ENCODE peak calls at places on chromosomes 6 and 20, in nine cellular contexts. Z, O, K, A, F, E, H, Y and B are unnamed samples.

GRCh38 chr6:154432533-154433476 is 76.2 kb upstream of the IPCEF1 start:
- DNase-seq in Z (no peak), Y (no peak), H (no peak), F (no peak), E (no peak), A (no peak), O (no peak), K (peak; percentile 34), B (no peak)

GRCh38 chr6:71228461-71229041 is 60.1 kb upstream of the OGFRL1 start:
- DNase-seq in A (no peak), Y (no peak), O (no peak), Z (no peak), K (no peak), E (no peak), H (no peak), F (no peak), B (no peak)

GRCh38 chr6:141321486-141322347 is 811.0 kb upstream of the GJE1 start:
- DNase-seq in E (no peak), Z (no peak), K (no peak), O (no peak), Y (no peak), A (no peak), F (peak; percentile 19), H (no peak), B (no peak)

GRCh38 chr20:47392721-47393073 is 36.2 kb upstream of the ZMYND8 start:
- DNase-seq in K (no peak), F (no peak), A (no peak), H (no peak), O (no peak), Y (no peak), E (no peak), Z (no peak), B (peak; percentile 83)

GRCh38 chr6:141203902-141204575 is 928.7 kb upstream of the GJE1 start:
- DNase-seq in E (no peak), A (no peak), H (no peak), Z (no peak), O (no peak), Y (no peak), K (no peak), F (no peak), B (no peak)

GRCh38 chr6:21594427-21595264 is 1.1 kb downstream of the SOX4 start:
- DNase-seq in Z (no peak), F (peak; percentile 68), O (peak; percentile 70), K (peak; percentile 57), A (peak; percentile 76), H (peak; percentile 67), E (no peak), Y (peak; percentile 59), B (no peak)

GRCh38 chr6:72657391-72657790 is 35.5 kb downstream of the KCNQ5 start:
- DNase-seq in H (no peak), K (no peak), E (no peak), Z (no peak), F (no peak), A (no peak), Y (no peak), O (no peak), B (no peak)

GRCh38 chr6:88105741-88106340 is 58.2 kb downstream of the SPACA1 start:
- DNase-seq in H (no peak), E (no peak), O (no peak), F (no peak), A (no peak), Y (no peak), Z (no peak), K (no peak), B (no peak)

GRCh38 chr20:4025679-4026078 is 10.3 kb upstream of the RNF24 start:
- DNase-seq in K (no peak), E (no peak), Z (no peak), F (no peak), O (no peak), A (no peak), Y (no peak), H (no peak), B (no peak)

GRCh38 chr6:164502838-164503237 is 806.6 kb downstream of the C6orf118 start:
- DNase-seq in H (no peak), Y (no peak), F (no peak), K (no peak), O (no peak), A (no peak), E (no peak), Z (no peak), B (no peak)

GRCh38 chr6:34056301-34056700 is 89.6 kb downstream of the GRM4 start:
- DNase-seq in Z (peak; percentile 96), Y (peak; percentile 72), K (peak; percentile 56), O (peak; percentile 75), E (no peak), F (peak; percentile 85), H (peak; percentile 74), A (no peak), B (no peak)

GRCh38 chr6:106146852-106147351 is 60.8 kb downstream of the PRDM1 start:
- DNase-seq in Y (no peak), O (no peak), F (no peak), A (no peak), K (no peak), Z (no peak), E (no peak), H (no peak), B (no peak)

GRCh38 chr20:10314198-10314597 is 95.6 kb downstream of the SNAP25 start:
- DNase-seq in Z (no peak), E (no peak), K (no peak), A (peak; percentile 58), F (peak; percentile 21), O (no peak), Y (no peak), H (no peak), B (no peak)

GRCh38 chr20:38208088-38208487 is 43.0 kb upstream of the TGM2 start:
- DNase-seq in A (no peak), K (no peak), H (no peak), Y (no peak), Z (no peak), E (no peak), F (no peak), O (no peak), B (no peak)

GRCh38 chr6:158619922-158620801 is 24.4 kb downstream of the DYNLT1 start:
- DNase-seq in F (no peak), Z (no peak), A (no peak), K (no peak), Y (peak; percentile 26), H (no peak), E (no peak), O (no peak), B (no peak)

GRCh38 chr6:2940010-2940850 is 31.1 kb downstream of the SERPINB6 start:
- DNase-seq in Y (peak; percentile 25), H (no peak), Z (no peak), O (no peak), E (no peak), A (no peak), F (no peak), K (no peak), B (no peak)

GRCh38 chr20:36454664-36455427 is 86.5 kb upstream of the MYL9 start:
- DNase-seq in A (peak; percentile 72), E (no peak), H (no peak), F (peak; percentile 54), K (peak; percentile 49), Z (peak; percentile 57), O (peak; percentile 56), Y (peak; percentile 45), B (no peak)

GRCh38 chr6:148416309-148416965 is 73.8 kb downstream of the SASH1 start:
- DNase-seq in O (no peak), H (no peak), F (no peak), K (no peak), Y (no peak), A (no peak), E (no peak), Z (no peak), B (no peak)
- H3K27ac ChIP-seq in O (no peak overlapping the region), H (no peak overlapping the region), F (no peak overlapping the region), K (no peak overlapping the region), Y (no peak overlapping the region), A (peak overlapping the region; percentile 27), E (no peak overlapping the region), Z (no peak overlapping the region), B (no peak overlapping the region)

DNA sequence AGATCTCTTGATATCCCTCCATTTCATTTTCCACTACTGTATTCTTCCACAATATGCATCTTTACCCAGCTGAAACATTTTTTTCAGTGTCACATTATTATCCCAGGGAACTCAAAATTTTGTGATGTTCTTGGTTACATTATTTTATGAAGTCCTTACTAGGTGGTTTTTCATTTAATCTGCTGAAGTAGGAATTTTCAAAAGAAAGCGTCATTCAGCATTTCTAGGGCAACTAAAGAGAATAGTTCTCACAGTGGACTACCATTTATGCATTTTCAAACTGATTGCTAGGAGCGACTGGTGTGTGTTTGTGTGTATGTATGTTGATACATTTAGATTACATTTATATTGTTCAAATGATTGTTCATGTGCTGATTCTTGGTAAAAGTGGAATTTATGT is 2.4 kb upstream of the TMEM30A start:
- DNase-seq in K (no peak), H (no peak), E (no peak), O (no peak), Z (no peak), F (no peak), A (no peak), Y (no peak), B (no peak)
- H3K27ac ChIP-seq in K (no peak overlapping the region), H (no peak overlapping the region), E (peak overlapping the region; percentile 45), O (no peak overlapping the region), Z (no peak overlapping the region), F (no peak overlapping the region), A (no peak overlapping the region), Y (no peak overlapping the region), B (peak overlapping the region; percentile 27)

GRCh38 chr6:147234685-147235084 is 30.5 kb downstream of the STXBP5 start:
- DNase-seq in Z (no peak), Y (no peak), H (no peak), A (no peak), O (no peak), K (no peak), F (no peak), E (no peak), B (no peak)
- H3K27ac ChIP-seq in Z (no peak overlapping the region), Y (no peak overlapping the region), H (no peak overlapping the region), A (no peak overlapping the region), O (no peak overlapping the region), K (no peak overlapping the region), F (no peak overlapping the region), E (no peak overlapping the region), B (no peak overlapping the region)

GRCh38 chr20:7916648-7917047 is 23.6 kb downstream of the HAO1 start:
- DNase-seq in E (no peak), O (no peak), H (no peak), Y (no peak), A (no peak), K (no peak), F (no peak), Z (no peak), B (no peak)

GRCh38 chr20:7911586-7912330 is 28.5 kb downstream of the HAO1 start:
- DNase-seq in E (no peak), A (no peak), H (no peak), O (no peak), Z (no peak), Y (no peak), F (no peak), K (peak; percentile 11), B (no peak)

GRCh38 chr20:7908905-7909304 is 31.4 kb downstream of the HAO1 start:
- DNase-seq in H (no peak), Z (no peak), A (no peak), Y (no peak), O (no peak), F (no peak), E (no peak), K (no peak), B (no peak)

DNA sequence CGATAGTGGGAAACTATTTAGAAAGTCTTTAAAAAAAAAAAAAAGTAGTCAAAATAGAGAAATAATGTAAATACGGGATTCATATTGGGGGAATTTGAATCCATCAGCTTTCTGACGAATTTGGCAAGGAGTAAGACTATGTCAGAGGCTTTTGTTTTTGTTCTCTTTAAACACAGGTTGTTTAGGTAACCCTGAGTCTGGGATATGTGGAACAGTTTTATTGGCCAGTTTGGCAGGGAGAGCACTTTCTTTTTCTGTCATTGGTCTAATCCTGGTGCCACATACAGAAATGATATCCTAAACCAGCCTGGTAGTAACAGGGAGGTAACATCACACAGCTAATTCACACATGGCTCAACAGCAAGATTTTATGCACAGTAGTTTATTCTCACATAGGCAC is 27.7 kb downstream of the HAO1 start:
- DNase-seq in Z (no peak), H (no peak), F (no peak), A (no peak), Y (no peak), K (no peak), E (no peak), O (no peak), B (no peak)
- H3K27ac ChIP-seq in Z (no peak overlapping the region), H (no peak overlapping the region), F (no peak overlapping the region), A (no peak overlapping the region), Y (no peak overlapping the region), K (no peak overlapping the region), E (no peak overlapping the region), O (no peak overlapping the region), B (peak overlapping the region; percentile 71)